ENCODE peak calls at places on chromosomes 6 and 20, in seven cellular contexts. One of them, this sample, is unnamed.

GRCh38 chr6:121652726-121653623 is 217.5 kb downstream of the GJA1 start:
- DNase-seq in IMR-90: peak
- DNase-seq in H1: no peak
- DNase-seq in mesendoderm: no peak
- DNase-seq in mesenchymal stem cell: peak
- DNase-seq in neuronal stem cell: no peak
- DNase-seq in trophoblast cell: peak
- DNase-seq in this sample: no peak

GRCh38 chr20:58112017-58112781 is 116.3 kb downstream of the ANKRD60 start:
- DNase-seq in IMR-90: peak
- DNase-seq in neuronal stem cell: no peak
- DNase-seq in H1: no peak
- DNase-seq in mesendoderm: no peak
- DNase-seq in mesenchymal stem cell: no peak
- DNase-seq in trophoblast cell: peak
- DNase-seq in this sample: peak

GRCh38 chr6:36616888-36617521 is 22.8 kb downstream of the SRSF3 start:
- DNase-seq in mesenchymal stem cell: no peak
- DNase-seq in IMR-90: no peak
- DNase-seq in trophoblast cell: no peak
- DNase-seq in H1: no peak
- DNase-seq in neuronal stem cell: no peak
- DNase-seq in mesendoderm: no peak
- DNase-seq in this sample: no peak

GRCh38 chr20:48706116-48706656 is 121.6 kb downstream of the PREX1 start:
- DNase-seq in H1: no peak
- DNase-seq in IMR-90: no peak
- DNase-seq in mesendoderm: no peak
- DNase-seq in mesenchymal stem cell: no peak
- DNase-seq in neuronal stem cell: no peak
- DNase-seq in trophoblast cell: no peak
- DNase-seq in this sample: no peak

GRCh38 chr6:135941275-135941674 is 89.8 kb downstream of the PDE7B start:
- DNase-seq in trophoblast cell: no peak
- DNase-seq in IMR-90: peak
- DNase-seq in mesendoderm: no peak
- DNase-seq in mesenchymal stem cell: peak
- DNase-seq in H1: no peak
- DNase-seq in neuronal stem cell: no peak
- DNase-seq in this sample: no peak

GRCh38 chr6:160789263-160790027 is 87.4 kb downstream of the PLG start:
- DNase-seq in mesendoderm: no peak
- DNase-seq in IMR-90: no peak
- DNase-seq in H1: no peak
- DNase-seq in neuronal stem cell: no peak
- DNase-seq in mesenchymal stem cell: no peak
- DNase-seq in trophoblast cell: no peak
- DNase-seq in this sample: no peak

GRCh38 chr6:131015630-131016263 is 47.3 kb downstream of the EPB41L2 start:
- DNase-seq in trophoblast cell: no peak
- DNase-seq in mesenchymal stem cell: peak
- DNase-seq in mesendoderm: no peak
- DNase-seq in neuronal stem cell: no peak
- DNase-seq in H1: no peak
- DNase-seq in IMR-90: peak
- DNase-seq in this sample: no peak

GRCh38 chr6:157563611-157564284 is 182.8 kb downstream of the ZDHHC14 start:
- DNase-seq in H1: peak
- DNase-seq in IMR-90: no peak
- DNase-seq in trophoblast cell: no peak
- DNase-seq in mesenchymal stem cell: no peak
- DNase-seq in mesendoderm: no peak
- DNase-seq in neuronal stem cell: no peak
- DNase-seq in this sample: no peak

GRCh38 chr6:84685983-84686584 is 78.3 kb downstream of the TBX18 start:
- DNase-seq in trophoblast cell: no peak
- DNase-seq in neuronal stem cell: no peak
- DNase-seq in IMR-90: peak
- DNase-seq in mesendoderm: peak
- DNase-seq in H1: peak
- DNase-seq in mesenchymal stem cell: no peak
- DNase-seq in this sample: no peak

GRCh38 chr6:136983692-136984091 is 61.1 kb downstream of the IL20RA start:
- DNase-seq in IMR-90: no peak
- DNase-seq in mesendoderm: no peak
- DNase-seq in neuronal stem cell: no peak
- DNase-seq in H1: no peak
- DNase-seq in trophoblast cell: no peak
- DNase-seq in mesenchymal stem cell: no peak
- DNase-seq in this sample: no peak

GRCh38 chr6:7916959-7917358 is 6.4 kb upstream of the TXNDC5 start:
- DNase-seq in IMR-90: no peak
- DNase-seq in mesendoderm: no peak
- DNase-seq in H1: no peak
- DNase-seq in neuronal stem cell: no peak
- DNase-seq in mesenchymal stem cell: no peak
- DNase-seq in trophoblast cell: no peak
- DNase-seq in this sample: no peak

GRCh38 chr20:62332989-62333819 is 30.4 kb downstream of the ADRM1 start:
- DNase-seq in mesendoderm: no peak
- DNase-seq in trophoblast cell: no peak
- DNase-seq in IMR-90: no peak
- DNase-seq in mesenchymal stem cell: no peak
- DNase-seq in neuronal stem cell: no peak
- DNase-seq in H1: no peak
- DNase-seq in this sample: no peak

GRCh38 chr6:39347201-39347600 is 24.7 kb upstream of the KCNK16 start:
- DNase-seq in neuronal stem cell: no peak
- DNase-seq in H1: no peak
- DNase-seq in mesenchymal stem cell: peak
- DNase-seq in mesendoderm: no peak
- DNase-seq in trophoblast cell: no peak
- DNase-seq in IMR-90: no peak
- DNase-seq in this sample: no peak

GRCh38 chr20:58515240-58516212 is at the start of gene APCDD1L:
- DNase-seq in IMR-90: peak
- DNase-seq in trophoblast cell: peak
- DNase-seq in mesenchymal stem cell: peak
- DNase-seq in H1: no peak
- DNase-seq in mesendoderm: peak
- DNase-seq in neuronal stem cell: peak
- DNase-seq in this sample: peak

GRCh38 chr6:137768935-137769334 is 98.1 kb upstream of the TNFAIP3 start:
- DNase-seq in trophoblast cell: no peak
- DNase-seq in neuronal stem cell: no peak
- DNase-seq in mesendoderm: no peak
- DNase-seq in mesenchymal stem cell: no peak
- DNase-seq in H1: no peak
- DNase-seq in IMR-90: no peak
- DNase-seq in this sample: no peak

GRCh38 chr6:4582506-4582905 is 193.7 kb upstream of the CDYL start:
- DNase-seq in IMR-90: peak
- DNase-seq in trophoblast cell: peak
- DNase-seq in mesenchymal stem cell: peak
- DNase-seq in mesendoderm: no peak
- DNase-seq in neuronal stem cell: no peak
- DNase-seq in H1: no peak
- DNase-seq in this sample: no peak

DNA sequence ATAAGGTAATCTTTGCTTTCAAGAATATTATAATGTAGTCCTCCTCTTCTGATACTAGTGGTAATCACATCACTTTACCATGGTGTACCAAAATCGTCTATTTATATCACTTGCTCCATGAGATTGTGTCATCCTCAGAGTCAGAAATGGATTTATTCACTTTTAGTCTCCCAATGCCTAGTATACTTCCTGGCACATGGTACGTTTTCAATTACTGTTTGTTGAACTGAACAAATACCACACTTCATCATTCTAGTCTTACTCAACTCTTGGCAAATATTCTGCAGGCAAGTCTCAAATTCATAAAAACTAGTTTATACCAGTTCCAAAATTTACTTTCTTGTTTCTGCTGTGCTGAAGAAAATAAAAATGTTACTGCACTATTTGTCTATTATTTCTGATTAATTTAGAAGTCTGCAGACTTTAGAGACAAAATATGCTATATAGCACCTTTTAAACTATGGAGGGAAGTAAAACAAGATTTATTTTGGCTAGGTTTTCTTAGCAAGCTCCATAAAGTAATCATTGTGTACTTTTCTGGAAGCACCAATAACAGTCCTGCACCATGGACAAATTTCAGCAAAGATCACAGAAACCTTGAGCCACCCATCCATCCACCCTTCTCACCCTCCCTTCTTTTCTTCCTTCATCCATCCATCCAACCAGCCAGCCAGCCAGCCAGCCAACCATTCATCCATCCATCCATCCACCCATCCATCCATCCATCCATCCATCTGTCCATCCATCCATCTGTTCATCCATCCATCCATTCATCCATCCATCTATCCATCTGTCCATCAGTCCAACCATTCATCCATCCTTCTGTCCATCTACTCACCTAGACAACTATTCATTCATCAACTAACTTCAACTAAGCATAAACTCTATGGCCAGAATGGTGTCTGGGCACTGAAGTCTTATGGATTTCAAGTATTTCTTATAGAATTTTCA is 102.1 kb upstream of the STMND1 start:
- DNase-seq in H1: no peak
- DNase-seq in mesendoderm: no peak
- DNase-seq in IMR-90: peak
- DNase-seq in neuronal stem cell: no peak
- DNase-seq in trophoblast cell: no peak
- DNase-seq in mesenchymal stem cell: no peak
- DNase-seq in this sample: no peak
- H3K18ac ChIP-seq in H1: no peak
- H3K18ac ChIP-seq in mesendoderm: no peak
- H3K18ac ChIP-seq in IMR-90: peak
- H3K18ac ChIP-seq in neuronal stem cell: no peak
- H3K18ac ChIP-seq in trophoblast cell: no peak
- H3K18ac ChIP-seq in mesenchymal stem cell: peak
- H3K18ac ChIP-seq in this sample: no peak

GRCh38 chr6:41716516-41717446 is 18.6 kb downstream of the TFEB start:
- DNase-seq in H1: no peak
- DNase-seq in mesenchymal stem cell: peak
- DNase-seq in neuronal stem cell: no peak
- DNase-seq in IMR-90: no peak
- DNase-seq in mesendoderm: no peak
- DNase-seq in trophoblast cell: no peak
- DNase-seq in this sample: no peak
- H3K18ac ChIP-seq in H1: no peak
- H3K18ac ChIP-seq in mesenchymal stem cell: peak
- H3K18ac ChIP-seq in neuronal stem cell: no peak
- H3K18ac ChIP-seq in IMR-90: no peak
- H3K18ac ChIP-seq in mesendoderm: no peak
- H3K18ac ChIP-seq in trophoblast cell: no peak
- H3K18ac ChIP-seq in this sample: no peak

DNA sequence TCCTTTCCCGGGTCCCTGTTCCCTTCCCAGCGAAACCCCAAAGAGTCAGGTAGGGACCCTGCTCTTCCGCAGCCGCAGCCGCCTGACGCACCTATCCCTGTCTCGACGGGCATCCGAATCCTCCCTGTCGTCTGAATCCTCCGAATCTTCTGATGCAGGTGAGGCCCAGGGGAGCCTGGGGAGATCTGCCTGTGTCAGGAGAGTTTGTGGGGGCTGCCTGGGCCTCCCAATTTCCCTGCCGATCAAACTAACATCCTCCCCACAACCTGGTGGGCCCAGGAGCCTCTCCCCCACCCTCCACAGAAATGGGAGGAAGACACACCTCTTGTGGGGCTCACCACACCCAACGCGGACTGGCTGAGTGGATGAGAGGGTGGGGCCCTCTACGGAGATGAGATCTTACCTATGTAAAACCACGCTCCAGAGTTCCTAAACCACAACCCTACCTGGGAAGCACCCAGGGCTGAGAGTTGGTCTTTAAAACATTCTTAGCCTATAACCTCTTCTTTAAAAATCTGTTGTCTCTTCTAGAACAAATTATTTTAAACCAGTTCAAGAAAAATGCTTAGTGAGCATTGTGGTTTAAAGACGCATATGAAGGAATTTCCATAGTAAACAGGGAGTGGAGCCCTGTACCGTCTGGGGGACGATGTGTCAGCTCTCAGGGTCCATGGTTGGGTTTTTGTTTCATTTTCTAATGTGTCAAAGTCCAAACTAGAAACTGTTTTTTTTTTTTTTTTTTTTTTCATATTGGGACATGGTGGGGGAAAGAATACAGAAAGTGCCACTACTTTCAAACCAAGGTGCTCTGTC is 1.7 kb downstream of the CDC25B start:
- DNase-seq in IMR-90: peak
- DNase-seq in trophoblast cell: no peak
- DNase-seq in neuronal stem cell: no peak
- DNase-seq in mesenchymal stem cell: peak
- DNase-seq in H1: no peak
- DNase-seq in mesendoderm: no peak
- DNase-seq in this sample: no peak
- H3K18ac ChIP-seq in IMR-90: peak
- H3K18ac ChIP-seq in trophoblast cell: no peak
- H3K18ac ChIP-seq in neuronal stem cell: peak
- H3K18ac ChIP-seq in mesenchymal stem cell: peak
- H3K18ac ChIP-seq in H1: no peak
- H3K18ac ChIP-seq in mesendoderm: no peak
- H3K18ac ChIP-seq in this sample: no peak

GRCh38 chr6:170173416-170173990 is 117.4 kb downstream of the DLL1 start:
- DNase-seq in H1: peak
- DNase-seq in mesenchymal stem cell: no peak
- DNase-seq in mesendoderm: no peak
- DNase-seq in IMR-90: no peak
- DNase-seq in trophoblast cell: no peak
- DNase-seq in neuronal stem cell: no peak
- DNase-seq in this sample: no peak
- H3K18ac ChIP-seq in H1: no peak
- H3K18ac ChIP-seq in mesenchymal stem cell: no peak
- H3K18ac ChIP-seq in mesendoderm: no peak
- H3K18ac ChIP-seq in IMR-90: no peak
- H3K18ac ChIP-seq in trophoblast cell: no peak
- H3K18ac ChIP-seq in neuronal stem cell: peak
- H3K18ac ChIP-seq in this sample: no peak